ENCODE peak calls at places on chromosomes 2 and 18, in four cellular contexts. H, L, B and U are unnamed samples.

GRCh38 chr2:226677080-226677479 is 122.5 kb downstream of the IRS1 start:
- DNase-seq in H (no peak), L (no peak), B (no peak), U (no peak)

GRCh38 chr2:71756280-71756906 is 303.0 kb downstream of the DYSF start:
- DNase-seq in H (no peak), L (no peak), B (no peak), U (no peak)

GRCh38 chr2:20381457-20381856 is 30.8 kb upstream of the PUM2 start:
- DNase-seq in H (no peak), L (no peak), B (no peak), U (no peak)

GRCh38 chr2:30368258-30368657 is 78.8 kb upstream of the LCLAT1 start:
- DNase-seq in H (no peak), L (no peak), B (peak; percentile 30), U (no peak)

GRCh38 chr18:63683890-63684289 is 18.9 kb upstream of the SERPINB11 start:
- DNase-seq in H (no peak), L (no peak), B (no peak), U (no peak)

GRCh38 chr18:51120809-51121596 is 76.5 kb downstream of the MEX3C start:
- DNase-seq in H (no peak), L (no peak), B (no peak), U (no peak)

GRCh38 chr2:144508162-144508765 is 11.7 kb downstream of the ZEB2 start:
- DNase-seq in H (peak; percentile 20), L (no peak), B (no peak), U (no peak)

GRCh38 chr2:230986520-230987136 is 9.3 kb upstream of the SPATA3 start:
- DNase-seq in H (no peak), L (no peak), B (no peak), U (no peak)

GRCh38 chr2:48144777-48145176 is 238.5 kb upstream of the FBXO11 start:
- DNase-seq in H (no peak), L (no peak), B (no peak), U (no peak)

GRCh38 chr2:239523944-239524310 is 123.1 kb upstream of the HDAC4 start:
- DNase-seq in H (no peak), L (no peak), B (no peak), U (no peak)

GRCh38 chr2:201127570-201127969 is 11.6 kb downstream of the CFLAR start:
- DNase-seq in H (peak; percentile 38), L (no peak), B (peak; percentile 50), U (no peak)

GRCh38 chr2:36502081-36502480 is 95.9 kb downstream of the FEZ2 start:
- DNase-seq in H (no peak), L (no peak), B (no peak), U (no peak)

GRCh38 chr2:71831208-71831577 is 316.5 kb downstream of the CYP26B1 start:
- DNase-seq in H (no peak), L (no peak), B (peak; percentile 61), U (no peak)

GRCh38 chr2:225512873-225513580 is 113.5 kb downstream of the NYAP2 start:
- DNase-seq in H (no peak), L (no peak), B (no peak), U (no peak)

GRCh38 chr2:124986136-124986535 is 961.0 kb downstream of the CNTNAP5 start:
- DNase-seq in H (no peak), L (no peak), B (no peak), U (no peak)

GRCh38 chr2:235692671-235693171 is 198.9 kb downstream of the AGAP1 start:
- DNase-seq in H (no peak), L (no peak), B (no peak), U (no peak)

GRCh38 chr18:80009661-80010550 is 21.5 kb upstream of the TXNL4A start:
- DNase-seq in H (no peak), L (no peak), B (peak; percentile 66), U (no peak)

GRCh38 chr2:28721601-28722191 is 29.9 kb upstream of the PPP1CB start:
- DNase-seq in H (no peak), L (no peak), B (no peak), U (no peak)

GRCh38 chr2:28729698-28730097 is 21.9 kb upstream of the PPP1CB start:
- DNase-seq in H (no peak), L (no peak), B (no peak), U (no peak)

GRCh38 chr2:28725021-28725711 is 26.5 kb upstream of the PPP1CB start:
- DNase-seq in H (no peak), L (no peak), B (no peak), U (no peak)

GRCh38 chr2:28730641-28731146 is 20.9 kb upstream of the PPP1CB start:
- DNase-seq in H (no peak), L (no peak), B (no peak), U (no peak)

GRCh38 chr2:28726177-28726576 is 25.5 kb upstream of the PPP1CB start:
- DNase-seq in H (no peak), L (no peak), B (no peak), U (no peak)
- TF ChIP-seq CTCF in H (no peak), L (no peak), B (no peak), U (no peak)

GRCh38 chr2:96145028-96145939 is at the start of gene DUSP2:
- DNase-seq in H (peak; percentile 85), L (peak; percentile 95), B (peak; percentile 71), U (peak; percentile 98)
- TF ChIP-seq CTCF in H (no peak), L (no peak), B (no peak), U (no peak)

GRCh38 chr2:59021786-59022185 is 780.7 kb upstream of the FANCL start:
- DNase-seq in H (no peak), L (no peak), B (no peak), U (no peak)

GRCh38 chr2:59027320-59027719 is 786.2 kb upstream of the FANCL start:
- DNase-seq in H (no peak), L (no peak), B (no peak), U (no peak)

GRCh38 chr2:59019551-59020164 is 778.5 kb upstream of the FANCL start:
- DNase-seq in H (no peak), L (no peak), B (no peak), U (no peak)

GRCh38 chr2:59029058-59029457 is 787.9 kb upstream of the FANCL start:
- DNase-seq in H (no peak), L (no peak), B (no peak), U (no peak)

GRCh38 chr2:59025157-59025757 is 784.1 kb upstream of the FANCL start:
- DNase-seq in H (peak; percentile 13), L (peak; percentile 24), B (no peak), U (peak; percentile 28)
- TF ChIP-seq CTCF in H (no peak), L (peak; percentile 77), B (peak; percentile 9), U (peak; percentile 87)

DNA sequence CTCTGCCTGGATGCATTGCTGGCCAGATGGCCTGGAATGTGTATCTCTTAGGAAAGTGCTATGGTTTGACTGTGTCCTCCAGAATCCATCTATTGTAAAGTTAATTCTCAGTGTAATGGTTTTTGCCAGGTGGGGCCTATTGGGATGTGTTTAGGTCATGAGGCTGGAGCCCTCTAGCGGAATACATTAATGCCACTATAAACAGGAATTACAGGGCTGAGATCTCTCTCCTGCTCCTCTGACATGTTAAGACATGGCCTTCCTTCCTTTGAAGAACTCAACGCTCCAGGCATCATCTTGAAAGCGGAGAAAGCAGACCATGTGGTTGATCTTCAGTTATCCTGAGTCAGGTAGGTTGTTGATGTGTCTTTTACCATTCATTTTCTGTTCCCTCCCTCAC is 276.4 kb downstream of the RPIA start:
- DNase-seq in H (no peak), L (no peak), B (no peak), U (no peak)
- TF ChIP-seq CTCF in H (no peak), L (no peak), B (no peak), U (no peak)

GRCh38 chr18:28439870-28440269 is 262.9 kb upstream of the CDH2 start:
- DNase-seq in H (no peak), L (no peak), B (no peak), U (no peak)
- TF ChIP-seq CTCF in H (no peak), L (no peak), B (no peak), U (no peak)

GRCh38 chr2:12263730-12264129 is 453.0 kb upstream of the TRIB2 start:
- DNase-seq in H (no peak), L (no peak), B (no peak), U (no peak)
- TF ChIP-seq CTCF in H (no peak), L (no peak), B (no peak), U (no peak)

DNA sequence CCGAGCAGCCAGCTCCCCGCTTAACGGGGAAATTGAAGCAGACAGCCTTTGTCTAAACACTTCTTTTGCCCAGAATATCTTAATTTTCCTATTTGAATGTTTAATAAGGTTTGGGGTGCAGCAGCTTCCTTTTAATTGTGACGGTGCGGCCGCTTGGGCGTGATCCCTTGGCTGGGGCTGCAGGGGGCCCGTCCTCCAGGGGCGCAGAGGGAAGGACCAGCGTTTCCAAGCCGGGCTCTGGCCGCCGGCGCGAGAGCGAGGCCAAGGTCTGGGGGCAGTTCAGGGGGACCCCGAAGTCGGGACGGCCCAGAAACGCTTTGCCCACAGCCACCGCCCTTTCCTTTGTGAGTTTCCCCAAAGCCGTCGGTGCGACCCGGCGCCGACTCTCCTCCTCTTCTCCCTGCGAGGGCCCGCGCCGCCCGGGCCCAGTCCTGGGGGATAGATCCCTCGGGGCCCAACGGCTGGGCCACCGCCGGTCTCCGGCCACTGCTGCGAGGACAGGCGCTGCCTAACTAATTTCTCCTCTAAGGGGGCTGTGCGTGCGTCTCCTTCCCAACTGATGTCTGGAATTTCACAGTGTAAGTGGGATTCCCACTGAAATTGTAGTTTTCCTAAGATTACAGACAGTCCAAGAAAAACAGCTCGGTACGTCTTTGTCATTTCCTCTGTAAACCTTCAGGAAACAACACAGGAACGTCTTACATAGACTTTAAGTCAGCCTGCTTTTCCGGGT is 139.7 kb upstream of the SIX3 start:
- DNase-seq in H (no peak), L (peak; percentile 29), B (no peak), U (peak; percentile 26)
- TF ChIP-seq CTCF in H (no peak), L (no peak), B (no peak), U (no peak)

GRCh38 chr2:206230060-206230890 is 44.2 kb upstream of the ZDBF2 start:
- DNase-seq in H (no peak), L (no peak), B (no peak), U (no peak)
- TF ChIP-seq CTCF in H (no peak), L (no peak), B (no peak), U (no peak)